ENCODE peak calls at places on chromosomes 12 and 14, in seven cellular contexts. M, F, V, U, O, Y and C are unnamed samples.

GRCh38 chr14:96764012-96764411 is 33.2 kb upstream of the VRK1 start:
- DNase-seq in M (no peak), O (no peak), F (no peak), Y (no peak), U (no peak), V (no peak), C (no peak)

GRCh38 chr14:58426819-58427288 is 477 bp downstream of the TIMM9 start:
- DNase-seq in F (no peak), V (peak), O (peak), M (peak), U (no peak), Y (peak), C (no peak)

GRCh38 chr12:131264625-131265024 is 310.9 kb downstream of the ADGRD1 start:
- DNase-seq in V (no peak), Y (no peak), F (no peak), U (no peak), O (no peak), M (peak), C (no peak)

GRCh38 chr14:53792909-53793308 is 163.7 kb downstream of the BMP4 start:
- DNase-seq in U (no peak), M (no peak), F (no peak), Y (no peak), V (peak), O (no peak), C (no peak)

GRCh38 chr12:108905725-108906124 is 25.8 kb downstream of the DAO start:
- DNase-seq in O (no peak), Y (no peak), V (no peak), M (no peak), U (no peak), F (no peak), C (no peak)

GRCh38 chr14:74324945-74325361 is 22.2 kb upstream of the ABCD4 start:
- DNase-seq in O (no peak), U (peak), Y (no peak), V (peak), F (no peak), M (no peak), C (no peak)

GRCh38 chr14:35213869-35214387 is 78.3 kb upstream of the PSMA6 start:
- DNase-seq in V (no peak), Y (no peak), M (no peak), O (no peak), F (no peak), U (peak), C (no peak)

GRCh38 chr12:42804928-42805327 is 215.4 kb upstream of the PRICKLE1 start:
- DNase-seq in F (no peak), M (no peak), U (no peak), V (no peak), O (no peak), Y (no peak), C (no peak)

GRCh38 chr12:30450872-30451271 is 244.8 kb downstream of the IPO8 start:
- DNase-seq in O (no peak), Y (no peak), M (no peak), U (peak), F (no peak), V (no peak), C (no peak)

DNA sequence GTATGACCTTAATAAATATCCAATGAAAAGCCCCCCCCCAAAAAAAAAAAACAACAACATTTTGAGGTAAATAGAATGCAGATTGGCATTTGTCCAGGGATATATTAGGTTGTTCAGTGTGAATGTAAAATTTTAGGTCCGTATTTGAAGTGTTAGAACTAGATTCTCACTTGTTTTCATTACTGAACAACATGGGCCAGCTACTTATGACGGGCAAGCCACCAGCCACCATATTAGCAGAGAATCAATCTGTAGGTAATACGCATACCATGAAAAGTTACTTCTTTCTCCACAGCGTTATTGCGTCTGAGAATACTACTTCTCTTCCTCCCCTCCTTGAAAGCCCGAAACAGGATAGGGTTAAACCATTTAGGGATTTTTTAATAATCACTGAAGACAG is 5.4 kb downstream of the FLRT2 start:
- DNase-seq in V (no peak), Y (no peak), U (no peak), M (no peak), F (no peak), O (no peak), C (no peak)
- H3K4me3 ChIP-seq in V (peak), Y (no peak), U (peak), M (peak), F (peak), O (no peak), C (peak)

DNA sequence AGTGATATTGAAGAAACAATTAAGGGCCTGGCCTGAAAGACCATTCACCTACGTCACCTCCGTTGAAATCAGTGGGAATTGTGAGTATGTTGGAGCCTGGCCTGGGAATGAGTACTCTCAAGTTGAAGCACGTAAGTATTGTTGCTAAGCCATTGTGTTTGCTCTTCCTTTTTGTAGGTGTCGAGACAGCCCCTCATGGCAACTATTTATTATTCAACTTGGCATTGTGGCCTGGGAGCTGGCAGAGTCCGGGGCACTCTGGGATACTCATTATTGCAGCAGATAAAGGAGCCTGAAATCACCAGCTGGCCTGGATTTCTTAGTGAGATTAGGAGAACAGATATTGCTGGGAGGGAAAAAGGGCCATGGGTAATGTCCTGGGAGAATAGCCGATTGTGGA is 147.4 kb downstream of the C12orf75 start:
- DNase-seq in V (no peak), U (no peak), F (no peak), Y (no peak), M (no peak), O (no peak), C (no peak)
- TF ChIP-seq CTCF in V (no peak), U (no peak), F (no peak), Y (no peak), M (no peak), O (no peak), C (no peak)

DNA sequence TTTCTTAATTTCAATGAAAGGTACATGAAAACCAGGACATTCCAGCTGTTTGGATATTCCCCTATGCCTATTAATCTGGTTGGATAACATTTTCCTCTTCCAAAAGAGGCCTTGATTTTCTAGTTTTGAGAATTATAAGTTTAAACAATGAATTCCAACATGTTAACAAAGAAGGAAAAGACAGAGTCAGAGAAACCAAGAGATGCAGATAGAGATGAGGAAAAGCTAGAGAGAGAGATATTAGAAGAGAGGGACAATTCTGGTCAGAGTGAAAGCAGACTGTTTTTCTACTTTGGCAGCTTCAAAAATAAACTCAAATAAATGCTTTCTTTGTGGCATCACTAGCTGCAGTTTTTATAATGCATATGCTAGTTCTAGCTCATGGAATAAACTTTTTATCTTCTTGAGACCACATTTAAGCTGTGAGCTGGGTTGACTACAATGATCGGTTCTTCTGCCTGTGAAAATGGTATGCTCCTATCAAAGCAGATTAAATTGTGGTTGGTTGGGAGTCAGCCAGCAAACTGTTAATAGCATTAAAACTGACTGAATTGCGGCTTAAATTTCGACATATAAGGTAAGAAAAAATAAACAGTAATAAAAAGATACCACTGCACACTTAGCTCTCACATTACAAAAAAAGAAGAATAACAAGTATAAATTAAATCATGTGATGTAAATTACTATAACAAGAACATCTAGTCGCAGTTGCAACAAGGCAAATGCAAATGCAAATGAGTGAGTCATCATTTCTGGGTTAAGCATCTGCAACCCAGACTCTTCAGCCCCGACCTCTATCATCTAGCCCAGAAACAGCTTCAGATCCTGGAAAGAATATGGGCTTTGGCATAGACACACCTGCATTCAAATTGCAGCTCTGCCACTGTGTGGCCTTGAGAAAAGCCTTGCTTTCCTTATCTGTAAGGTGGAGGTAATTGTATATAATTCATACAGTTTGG is 19.7 kb upstream of the DHRS7 start:
- DNase-seq in V (no peak), U (no peak), O (no peak), M (no peak), F (no peak), Y (no peak), C (no peak)
- H3K4me3 ChIP-seq in V (no peak), U (no peak), O (no peak), M (no peak), F (no peak), Y (no peak), C (no peak)

GRCh38 chr12:46027172-46027571 is 36.8 kb upstream of the SCAF11 start:
- DNase-seq in U (no peak), M (no peak), Y (no peak), O (no peak), F (no peak), V (no peak), C (no peak)

GRCh38 chr12:46020768-46021167 is 30.4 kb upstream of the SCAF11 start:
- DNase-seq in U (no peak), M (no peak), O (no peak), V (no peak), Y (no peak), F (no peak), C (no peak)

GRCh38 chr12:46024099-46024498 is 33.7 kb upstream of the SCAF11 start:
- DNase-seq in Y (no peak), U (no peak), F (no peak), M (no peak), V (no peak), O (no peak), C (no peak)
- TF ChIP-seq CTCF in Y (no peak), U (no peak), F (no peak), M (no peak), V (no peak), O (no peak), C (no peak)

DNA sequence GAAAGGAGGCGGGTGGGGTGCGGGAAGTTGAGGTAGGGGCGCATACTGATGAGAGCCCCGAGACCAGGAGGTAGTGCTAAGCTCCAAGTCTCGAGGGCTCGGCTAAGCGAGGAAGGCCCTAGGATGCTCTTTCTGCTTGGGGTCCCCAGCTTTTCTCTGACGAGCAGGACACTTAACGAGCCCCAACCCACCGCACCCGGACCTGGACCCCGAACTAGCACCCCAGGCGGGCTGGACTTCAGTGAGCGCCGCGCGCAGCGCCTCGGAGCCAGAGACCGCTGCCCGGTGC is 4.7 kb upstream of the C1QL4 start:
- DNase-seq in M (no peak), Y (no peak), O (no peak), V (no peak), F (no peak), U (no peak), C (no peak)
- H3K4me3 ChIP-seq in M (no peak), Y (no peak), O (peak), V (peak), F (no peak), U (peak), C (peak)

DNA sequence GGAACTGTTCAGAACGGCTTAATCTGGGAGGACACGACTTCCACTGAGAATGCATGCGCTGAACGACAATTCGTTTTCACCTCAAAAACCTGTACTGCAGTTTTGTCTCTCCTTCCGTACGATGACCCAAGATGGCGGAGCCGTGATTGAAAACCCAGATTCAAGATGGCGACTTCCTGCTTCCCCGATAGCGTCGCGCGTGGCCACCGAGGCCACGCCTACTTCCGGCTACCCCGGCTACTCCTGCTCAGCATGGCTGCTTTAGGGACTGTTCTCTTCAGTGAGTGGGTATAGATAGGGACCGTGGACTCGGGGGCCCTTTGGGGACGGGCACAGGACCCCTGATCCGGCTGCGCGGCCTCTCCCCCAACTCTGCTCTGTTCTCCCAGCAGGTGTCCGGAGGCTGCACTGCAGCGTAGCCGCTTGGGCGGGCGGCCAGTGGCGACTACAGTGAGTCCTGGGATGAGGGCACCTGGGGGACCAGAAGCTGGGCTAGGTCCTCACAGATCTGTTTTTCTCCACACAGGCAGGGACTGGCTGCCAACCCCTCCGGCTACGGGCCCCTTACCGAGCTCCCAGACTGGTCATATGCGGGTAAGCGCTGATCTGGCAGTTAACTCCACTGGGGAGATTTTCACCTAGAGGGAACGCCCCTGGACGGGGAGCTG is at the start of gene MRPL52:
- DNase-seq in V (peak), O (peak), F (peak), M (peak), Y (peak), U (peak), C (no peak)
- TF ChIP-seq CTCF in V (no peak), O (no peak), F (peak), M (no peak), Y (no peak), U (no peak), C (no peak)

GRCh38 chr14:106642090-106642489 is 1115.7 kb downstream of the TMEM121 start:
- DNase-seq in V (no peak), M (no peak), F (no peak), O (no peak), U (no peak), Y (no peak), C (no peak)
- H3K4me3 ChIP-seq in V (no peak), M (no peak), F (no peak), O (no peak), U (no peak), Y (no peak), C (no peak)